ENCODE peak calls at places on chromosomes 6 and 20, in five cellular contexts. One of them, this sample, is unnamed.

GRCh38 chr6:155187994-155188706 is 75.7 kb upstream of the CLDN20 start:
- DNase-seq in HuH-7.5: no peak
- DNase-seq in tibial nerve: no peak
- DNase-seq in Daoy: peak
- DNase-seq in CD4-positive, alpha-beta memory T cell: no peak
- DNase-seq in this sample: no peak

GRCh38 chr6:16806363-16806762 is 45.1 kb upstream of the ATXN1 start:
- DNase-seq in HuH-7.5: no peak
- DNase-seq in tibial nerve: no peak
- DNase-seq in Daoy: no peak
- DNase-seq in CD4-positive, alpha-beta memory T cell: no peak
- DNase-seq in this sample: no peak

GRCh38 chr6:142146828-142147662 is at the start of the genes NMBR and VTA1:
- DNase-seq in HuH-7.5: peak
- DNase-seq in tibial nerve: peak
- DNase-seq in Daoy: peak
- DNase-seq in CD4-positive, alpha-beta memory T cell: peak
- DNase-seq in this sample: peak

GRCh38 chr20:53321596-53321995 is 272.0 kb downstream of the ZNF217 start:
- DNase-seq in HuH-7.5: no peak
- DNase-seq in tibial nerve: no peak
- DNase-seq in Daoy: no peak
- DNase-seq in CD4-positive, alpha-beta memory T cell: no peak
- DNase-seq in this sample: no peak

GRCh38 chr6:53246924-53247323 is 98.3 kb upstream of the GCM1 start:
- DNase-seq in HuH-7.5: no peak
- DNase-seq in tibial nerve: no peak
- DNase-seq in Daoy: no peak
- DNase-seq in CD4-positive, alpha-beta memory T cell: no peak
- DNase-seq in this sample: no peak

GRCh38 chr20:17315491-17316231 is 88.8 kb downstream of the PCSK2 start:
- DNase-seq in HuH-7.5: no peak
- DNase-seq in tibial nerve: no peak
- DNase-seq in Daoy: peak
- DNase-seq in CD4-positive, alpha-beta memory T cell: no peak
- DNase-seq in this sample: no peak

GRCh38 chr20:3716195-3716834 is 3.9 kb upstream of the SIGLEC1 start:
- DNase-seq in HuH-7.5: peak
- DNase-seq in tibial nerve: no peak
- DNase-seq in Daoy: peak
- DNase-seq in CD4-positive, alpha-beta memory T cell: no peak
- DNase-seq in this sample: peak

GRCh38 chr20:46179811-46180326 is 61.8 kb downstream of the CD40 start:
- DNase-seq in HuH-7.5: no peak
- DNase-seq in tibial nerve: no peak
- DNase-seq in Daoy: no peak
- DNase-seq in CD4-positive, alpha-beta memory T cell: no peak
- DNase-seq in this sample: no peak

GRCh38 chr6:150741633-150742200 is 123.8 kb upstream of the MTHFD1L start:
- DNase-seq in HuH-7.5: no peak
- DNase-seq in tibial nerve: peak
- DNase-seq in Daoy: peak
- DNase-seq in CD4-positive, alpha-beta memory T cell: no peak
- DNase-seq in this sample: no peak

GRCh38 chr6:31794294-31794865 is 1.2 kb downstream of the VARS1 start:
- DNase-seq in HuH-7.5: no peak
- DNase-seq in tibial nerve: no peak
- DNase-seq in Daoy: no peak
- DNase-seq in CD4-positive, alpha-beta memory T cell: peak
- DNase-seq in this sample: no peak

GRCh38 chr20:37630161-37630560 is 63.7 kb upstream of the CTNNBL1 start:
- DNase-seq in HuH-7.5: no peak
- DNase-seq in tibial nerve: no peak
- DNase-seq in Daoy: no peak
- DNase-seq in CD4-positive, alpha-beta memory T cell: no peak
- DNase-seq in this sample: no peak

GRCh38 chr6:169724554-169725269 is 412 bp upstream of the PHF10 start:
- DNase-seq in HuH-7.5: peak
- DNase-seq in tibial nerve: peak
- DNase-seq in Daoy: peak
- DNase-seq in CD4-positive, alpha-beta memory T cell: peak
- DNase-seq in this sample: peak

GRCh38 chr20:51092238-51092822 is 69.4 kb upstream of the KCNG1 start:
- DNase-seq in HuH-7.5: no peak
- DNase-seq in tibial nerve: no peak
- DNase-seq in Daoy: peak
- DNase-seq in CD4-positive, alpha-beta memory T cell: no peak
- DNase-seq in this sample: no peak

GRCh38 chr20:53676519-53676822 is 82.8 kb upstream of the ZNF217 start:
- DNase-seq in HuH-7.5: no peak
- DNase-seq in tibial nerve: no peak
- DNase-seq in Daoy: no peak
- DNase-seq in CD4-positive, alpha-beta memory T cell: no peak
- DNase-seq in this sample: no peak

GRCh38 chr20:3681931-3682820 is at the start of gene ADAM33:
- DNase-seq in HuH-7.5: peak
- DNase-seq in tibial nerve: peak
- DNase-seq in Daoy: no peak
- DNase-seq in CD4-positive, alpha-beta memory T cell: no peak
- DNase-seq in this sample: no peak

GRCh38 chr6:42756713-42757112 is 10.8 kb upstream of the TBCC start:
- DNase-seq in HuH-7.5: no peak
- DNase-seq in tibial nerve: no peak
- DNase-seq in Daoy: no peak
- DNase-seq in CD4-positive, alpha-beta memory T cell: no peak
- DNase-seq in this sample: no peak

GRCh38 chr6:33696538-33697518 is 14.7 kb downstream of the UQCC2 start:
- DNase-seq in HuH-7.5: no peak
- DNase-seq in tibial nerve: no peak
- DNase-seq in Daoy: peak
- DNase-seq in CD4-positive, alpha-beta memory T cell: peak
- DNase-seq in this sample: no peak

GRCh38 chr6:24646771-24647170 is 780 bp upstream of the KIAA0319 start:
- DNase-seq in HuH-7.5: no peak
- DNase-seq in tibial nerve: no peak
- DNase-seq in Daoy: peak
- DNase-seq in CD4-positive, alpha-beta memory T cell: no peak
- DNase-seq in this sample: no peak

This sample was measured in GM06990.